ENCODE peak calls at places on chromosomes 7 and 10, in five cellular contexts. G, W, Y, S and Q are unnamed samples.

GRCh38 chr10:22344204-22344603 is 1.1 kb upstream of the SPAG6 start:
- DNase-seq in G (no peak), W (no peak), Y (no peak), S (no peak), Q (no peak)

GRCh38 chr7:1446611-1447032 is 12.6 kb downstream of the MICALL2 start:
- DNase-seq in G (no peak), W (no peak), Y (no peak), S (no peak), Q (no peak)

GRCh38 chr7:101558742-101559325 is 70.3 kb downstream of the MYL10 start:
- DNase-seq in G (no peak), W (no peak), Y (peak), S (no peak), Q (no peak)

GRCh38 chr7:104982773-104983619 is 31.0 kb upstream of the KMT2E start:
- DNase-seq in G (no peak), W (no peak), Y (no peak), S (no peak), Q (no peak)

GRCh38 chr7:113113912-113114311 is 4.4 kb downstream of the SMIM30 start:
- DNase-seq in G (no peak), W (no peak), Y (peak), S (no peak), Q (no peak)

GRCh38 chr10:29099001-29099400 is 189.9 kb upstream of the LYZL1 start:
- DNase-seq in G (no peak), W (no peak), Y (no peak), S (no peak), Q (no peak)

GRCh38 chr7:55546826-55547225 is 25.5 kb downstream of the VOPP1 start:
- DNase-seq in G (peak), W (peak), Y (no peak), S (peak), Q (peak)

GRCh38 chr7:4613855-4614548 is 68.1 kb upstream of the FOXK1 start:
- DNase-seq in G (peak), W (peak), Y (no peak), S (no peak), Q (no peak)

GRCh38 chr10:35270100-35270499 is 66.2 kb upstream of the CCNY start:
- DNase-seq in G (no peak), W (no peak), Y (no peak), S (no peak), Q (no peak)

GRCh38 chr10:22630229-22631174 is 83.9 kb downstream of the PIP4K2A start:
- DNase-seq in G (peak), W (no peak), Y (no peak), S (no peak), Q (no peak)

GRCh38 chr10:113628607-113629153 is 35.2 kb downstream of the NRAP start:
- DNase-seq in G (no peak), W (no peak), Y (no peak), S (no peak), Q (no peak)

GRCh38 chr10:108850138-108850854 is 1073.0 kb downstream of the XPNPEP1 start:
- DNase-seq in G (no peak), W (no peak), Y (no peak), S (no peak), Q (no peak)

GRCh38 chr10:88624840-88625239 is 38.3 kb downstream of the LIPJ start:
- DNase-seq in G (no peak), W (no peak), Y (no peak), S (no peak), Q (no peak)